ENCODE peak calls at places on chromosome 11, in eight cellular contexts. R, G, Y, O, B, W, F and S are unnamed samples.

GRCh38 chr11:62552931-62553838 is 6.6 kb upstream of the AHNAK start:
- DNase-seq in R (peak), G (peak), Y (peak), O (no peak), B (peak), W (peak), F (peak), S (no peak)

GRCh38 chr11:64148917-64149617 is 16.8 kb downstream of the MACROD1 start:
- DNase-seq in R (no peak), G (no peak), Y (no peak), O (no peak), B (no peak), W (no peak), F (no peak), S (no peak)

GRCh38 chr11:73314121-73314948 is 6.3 kb downstream of the ARHGEF17 start:
- DNase-seq in R (no peak), G (peak), Y (peak), O (no peak), B (no peak), W (peak), F (peak), S (peak)

GRCh38 chr11:83092488-83093384 is 21.0 kb upstream of the RAB30 start:
- DNase-seq in R (no peak), G (no peak), Y (no peak), O (no peak), B (no peak), W (peak), F (no peak), S (no peak)

GRCh38 chr11:119905162-119905561 is 176.2 kb upstream of the NECTIN1 start:
- DNase-seq in R (no peak), G (no peak), Y (no peak), O (no peak), B (no peak), W (no peak), F (no peak), S (no peak)

GRCh38 chr11:31887180-31887579 is 76.1 kb upstream of the PAX6 start:
- DNase-seq in R (no peak), G (no peak), Y (no peak), O (peak), B (no peak), W (no peak), F (no peak), S (no peak)

GRCh38 chr11:22703040-22703439 is 36.6 kb downstream of the GAS2 start:
- DNase-seq in R (peak), G (peak), Y (no peak), O (no peak), B (no peak), W (peak), F (no peak), S (no peak)

GRCh38 chr11:1877211-1878133 is 14.2 kb downstream of the PRR33 start:
- DNase-seq in R (no peak), G (no peak), Y (peak), O (no peak), B (peak), W (no peak), F (peak), S (no peak)

GRCh38 chr11:62251698-62252097 is 9.7 kb downstream of the SCGB1D2 start:
- DNase-seq in R (no peak), G (no peak), Y (no peak), O (no peak), B (no peak), W (no peak), F (no peak), S (no peak)

GRCh38 chr11:104637652-104638170 is 260.5 kb downstream of the CASP12 start:
- DNase-seq in R (no peak), G (no peak), Y (no peak), O (no peak), B (no peak), W (no peak), F (no peak), S (no peak)

GRCh38 chr11:126415128-126415527 is 59.6 kb downstream of the ST3GAL4 start:
- DNase-seq in R (peak), G (no peak), Y (peak), O (no peak), B (peak), W (no peak), F (peak), S (no peak)

GRCh38 chr11:925158-925495 is 543 bp upstream of the AP2A2 start:
- DNase-seq in R (no peak), G (no peak), Y (peak), O (no peak), B (peak), W (no peak), F (no peak), S (no peak)

GRCh38 chr11:61817471-61818202 is 834 bp upstream of the FADS1 start:
- DNase-seq in R (no peak), G (no peak), Y (no peak), O (no peak), B (no peak), W (no peak), F (no peak), S (no peak)

GRCh38 chr11:57785072-57785471 is 23.5 kb downstream of the CTNND1 start:
- DNase-seq in R (no peak), G (no peak), Y (no peak), O (no peak), B (no peak), W (no peak), F (no peak), S (no peak)
- TF ChIP-seq CTCF in R (no peak), G (no peak), Y (no peak), O (no peak), B (no peak), W (no peak), F (no peak), S (no peak)

GRCh38 chr11:96110302-96110701 is 186.4 kb upstream of the MTMR2 start:
- DNase-seq in R (no peak), G (no peak), Y (no peak), O (no peak), B (no peak), W (no peak), F (no peak), S (no peak)
- TF ChIP-seq CTCF in R (no peak), G (no peak), Y (no peak), O (no peak), B (no peak), W (no peak), F (no peak), S (no peak)

GRCh38 chr11:130892847-130893246 is 23.4 kb downstream of the SNX19 start:
- DNase-seq in R (no peak), G (no peak), Y (no peak), O (no peak), B (no peak), W (no peak), F (no peak), S (no peak)
- TF ChIP-seq CTCF in R (no peak), G (no peak), Y (no peak), O (no peak), B (no peak), W (no peak), F (no peak), S (no peak)

GRCh38 chr11:69525516-69526452 is 44.3 kb downstream of the LINC01488 start:
- DNase-seq in R (no peak), G (no peak), Y (no peak), O (no peak), B (no peak), W (no peak), F (no peak), S (no peak)

GRCh38 chr11:69521461-69521860 is 40.0 kb downstream of the LINC01488 start:
- DNase-seq in R (no peak), G (no peak), Y (no peak), O (no peak), B (no peak), W (no peak), F (no peak), S (no peak)

GRCh38 chr11:69524991-69525411 is 43.5 kb downstream of the LINC01488 start:
- DNase-seq in R (no peak), G (no peak), Y (no peak), O (no peak), B (no peak), W (no peak), F (no peak), S (no peak)

GRCh38 chr11:69524291-69524882 is 42.9 kb downstream of the LINC01488 start:
- DNase-seq in R (no peak), G (no peak), Y (no peak), O (no peak), B (no peak), W (peak), F (no peak), S (no peak)

DNA sequence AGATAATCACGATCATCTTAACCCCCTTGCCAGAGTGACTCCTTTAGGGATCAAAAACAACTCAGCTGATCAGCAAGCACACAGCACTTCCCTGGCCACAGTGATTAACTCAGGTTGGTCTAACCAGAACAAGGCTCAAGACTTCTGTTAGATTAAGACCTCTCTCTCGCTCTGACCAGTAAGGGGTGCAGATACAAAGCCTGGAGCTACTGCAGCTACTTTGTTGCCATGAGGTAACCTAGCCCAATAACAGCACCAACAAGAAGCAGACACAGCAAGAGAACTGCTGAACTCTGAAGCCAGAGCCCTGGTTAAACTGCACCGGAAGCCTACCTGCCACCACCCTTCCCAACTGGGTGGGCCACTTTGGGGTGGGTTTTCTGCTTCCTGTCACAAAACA is 42.0 kb downstream of the LINC01488 start:
- DNase-seq in R (no peak), G (no peak), Y (no peak), O (no peak), B (no peak), W (no peak), F (no peak), S (no peak)
- TF ChIP-seq CTCF in R (no peak), G (no peak), Y (no peak), O (no peak), B (no peak), W (no peak), F (no peak), S (no peak)

DNA sequence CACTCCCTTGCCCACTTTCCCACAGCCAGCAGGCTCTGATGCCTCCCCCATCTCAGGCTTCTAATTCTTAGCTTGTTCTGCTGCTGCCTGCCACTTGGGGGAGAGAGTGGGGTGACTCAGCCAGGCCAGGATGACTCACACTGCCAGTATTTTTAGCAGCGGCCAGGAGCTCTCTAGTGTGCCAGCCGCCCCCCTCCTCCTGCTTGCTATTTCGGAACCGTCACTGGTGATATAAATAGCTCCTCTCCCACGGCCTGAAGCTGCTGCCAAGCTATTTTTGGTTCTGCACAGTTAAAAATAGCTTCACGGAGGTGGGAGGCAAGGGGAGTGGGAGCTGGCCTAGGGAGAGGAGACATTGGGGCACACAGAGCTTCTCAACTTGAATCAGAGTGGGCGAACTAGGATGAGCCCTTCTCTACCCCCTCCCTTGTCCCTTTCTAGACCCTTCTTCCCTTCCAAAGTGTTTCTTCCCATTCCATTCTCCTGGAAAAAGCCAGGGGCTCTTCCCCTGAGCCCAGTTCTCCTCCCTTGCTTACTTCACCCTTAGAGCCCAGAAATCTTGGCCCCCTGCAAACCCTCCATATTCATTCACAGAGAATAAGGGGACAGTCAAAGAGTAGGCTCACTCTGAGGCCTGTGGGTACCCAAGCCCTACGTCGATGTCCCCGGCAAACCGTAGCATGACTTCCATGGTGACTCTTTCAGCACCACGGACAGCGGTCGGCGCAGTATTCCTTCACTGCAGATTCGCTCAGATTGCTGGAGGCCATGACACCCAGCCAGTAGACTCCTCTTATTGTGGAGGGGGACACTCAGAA is 2.5 kb upstream of the NPAS4 start:
- DNase-seq in R (peak), G (peak), Y (peak), O (peak), B (no peak), W (peak), F (peak), S (peak)
- TF ChIP-seq CTCF in R (peak), G (peak), Y (peak), O (no peak), B (no peak), W (no peak), F (peak), S (peak)